ENCODE peak calls at places on chromosomes 4 and X, in seven cellular contexts. W is neural progenitor cell, E is H9, B is SK-N-SH, Y is MM.1S, A is GM23248, I is endothelial cell of umbilical vein. U is an unnamed sample. For H3K4me1, the result is how much of the 10 kb centered on the place peaks cover.

GRCh38 chrX:103503163-103503852 is 16.0 kb downstream of the RAB40A start:
- DNase-seq in W (no peak), E (no peak), B (peak), Y (no peak), A (peak), I (no peak), U (no peak)

GRCh38 chrX:48761674-48762471 is at the start of gene GLOD5:
- DNase-seq in W (peak), E (peak), B (peak), Y (peak), A (no peak), I (no peak), U (peak)

GRCh38 chrX:149372861-149373260 is 132.2 kb downstream of the IDS start:
- DNase-seq in W (no peak), E (no peak), B (no peak), Y (no peak), A (no peak), I (no peak), U (no peak)

GRCh38 chrX:54808109-54808604 is 612 bp downstream of the MAGED2 start:
- DNase-seq in W (peak), E (peak), B (peak), Y (peak), A (peak), I (peak), U (no peak)

GRCh38 chr4:54384563-54384962 is 155.5 kb downstream of the PDGFRA start:
- DNase-seq in W (peak), E (no peak), B (no peak), Y (peak), A (peak), I (peak), U (no peak)

GRCh38 chrX:33434256-33435092 is 223.1 kb upstream of the DMD start:
- DNase-seq in W (peak), E (peak), B (peak), Y (peak), A (peak), I (peak), U (no peak)

GRCh38 chr4:15774020-15774420 is 4.1 kb upstream of the CD38 start:
- DNase-seq in W (no peak), E (no peak), B (no peak), Y (no peak), A (peak), I (no peak), U (no peak)

GRCh38 chr4:66590488-66591215 is 920.4 kb upstream of the EPHA5 start:
- DNase-seq in W (no peak), E (no peak), B (no peak), Y (no peak), A (no peak), I (no peak), U (no peak)

GRCh38 chr4:180617203-180617602 is 1626.0 kb upstream of the TENM3 start:
- DNase-seq in W (no peak), E (no peak), B (no peak), Y (no peak), A (no peak), I (no peak), U (no peak)

GRCh38 chrX:77900688-77901087 is 1.4 kb downstream of the COX7B start:
- DNase-seq in W (no peak), E (no peak), B (no peak), Y (no peak), A (peak), I (no peak), U (no peak)

GRCh38 chr4:105147226-105148151 is 813 bp downstream of the TET2 start:
- DNase-seq in W (peak), E (peak), B (peak), Y (peak), A (peak), I (peak), U (no peak)

GRCh38 chr4:6272863-6273660 is 3.4 kb downstream of the WFS1 start:
- DNase-seq in W (no peak), E (no peak), B (peak), Y (no peak), A (peak), I (peak), U (peak)
- H3K4me1 ChIP-seq in W (under half), E (under half), B (half or more), Y (under half), A (under half), I (under half), U (under half)

GRCh38 chrX:20498851-20499635 is 232.3 kb upstream of the RPS6KA3 start:
- DNase-seq in W (no peak), E (no peak), B (no peak), Y (no peak), A (no peak), I (no peak), U (no peak)
- H3K4me2 ChIP-seq in W (no peak), E (no peak), B (peak), Y (no peak), A (no peak), I (no peak), U (no peak)

DNA sequence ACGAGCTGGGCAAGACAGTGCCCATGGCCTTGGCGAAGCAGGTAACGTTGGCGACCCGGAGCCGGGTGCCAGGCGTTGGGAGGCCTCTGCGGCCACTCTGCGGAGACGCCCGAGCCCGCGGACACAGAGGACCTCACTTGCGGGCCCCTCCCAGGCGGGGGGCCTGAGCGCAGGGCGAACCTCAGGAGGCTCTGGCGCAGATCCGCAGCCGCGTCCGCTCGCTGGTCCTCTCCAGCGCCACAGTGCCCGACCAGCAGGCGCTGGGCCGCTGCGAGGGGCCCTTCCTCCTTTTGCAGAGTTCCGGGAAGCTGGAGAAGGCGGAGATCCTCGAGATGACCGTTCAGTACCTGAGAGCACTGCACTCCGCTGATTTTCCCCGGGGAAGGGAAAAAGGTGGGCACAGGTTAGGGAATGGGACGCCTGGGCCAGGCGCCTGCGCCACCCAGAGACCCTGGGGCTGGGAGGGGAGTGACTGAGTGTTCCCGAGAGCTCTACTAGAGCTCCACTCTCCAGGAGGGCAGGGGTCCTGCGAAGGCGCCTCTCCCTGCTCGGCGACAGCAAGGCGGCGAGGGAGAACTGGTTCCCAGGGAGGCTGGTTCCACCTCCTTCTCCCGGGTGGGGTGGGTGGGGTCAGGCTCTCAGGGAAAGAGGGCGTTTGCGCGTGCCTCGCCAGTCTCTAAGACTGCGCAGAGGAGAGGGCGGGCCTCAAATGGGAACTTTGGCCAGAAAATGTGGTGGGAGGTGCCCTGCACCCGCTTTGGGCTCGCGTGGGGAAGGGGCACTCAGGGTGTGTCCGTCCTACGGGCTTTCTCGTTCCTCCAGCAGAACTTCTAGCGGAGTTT is 1.4 kb downstream of the HELT start:
- DNase-seq in W (peak), E (peak), B (peak), Y (no peak), A (no peak), I (no peak), U (no peak)
- H3K4me1 ChIP-seq in W (half or more), E (under half), B (under half), Y (under half), A (under half), I (under half), U (under half)

DNA sequence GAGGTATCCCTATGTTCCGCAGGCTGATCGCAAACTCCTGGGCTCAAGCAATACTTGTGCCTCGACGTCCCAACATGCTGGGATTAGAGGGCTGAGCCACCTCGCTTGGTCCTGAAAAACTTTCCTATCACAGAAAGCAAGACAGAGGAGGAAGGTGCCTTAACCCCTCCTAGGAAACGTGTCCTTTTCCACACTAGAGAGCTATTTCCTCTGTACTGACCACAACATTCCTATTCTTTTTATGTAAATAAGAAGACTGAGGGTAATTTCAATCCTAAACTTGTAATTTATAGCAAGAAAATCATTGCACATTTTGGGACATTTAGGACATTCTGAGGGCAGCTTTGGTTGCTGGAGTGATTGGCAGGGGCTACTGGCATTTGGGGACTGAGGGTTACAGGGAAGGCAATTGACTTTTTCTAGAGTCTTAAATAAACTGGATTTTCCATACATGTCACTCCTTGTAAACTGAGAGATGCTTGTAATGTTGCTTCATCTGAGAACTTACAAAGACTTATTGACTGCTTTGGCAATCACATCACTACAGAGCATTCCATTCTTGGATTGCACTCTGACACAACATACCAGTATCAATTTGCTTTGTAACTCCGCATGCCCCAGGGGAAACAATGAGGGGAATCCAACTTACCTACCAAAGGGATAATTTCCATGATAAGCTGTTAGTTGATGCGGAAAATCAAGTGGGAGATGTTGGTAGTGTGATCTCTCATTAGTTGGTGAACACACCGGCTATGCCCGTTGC is 15.6 kb downstream of the XAGE3 start:
- DNase-seq in W (no peak), E (no peak), B (no peak), Y (no peak), A (peak), I (no peak), U (no peak)
- H3K4me2 ChIP-seq in W (no peak), E (no peak), B (peak), Y (no peak), A (peak), I (no peak), U (no peak)